ENCODE peak calls at places on chromosomes 13 and 19, in eight cellular contexts. N, L, M, B, V, I, W and R are unnamed samples.
A peak's percentile ranks its signal among the peaks of the same experiment; 100 is the strongest.

GRCh38 chr19:4732680-4733114 is 9.1 kb upstream of the DPP9 start:
- DNase-seq in N (peak; percentile 35), L (peak; percentile 48), M (peak; percentile 89), B (peak; percentile 58), V (peak; percentile 43), I (peak; percentile 91), W (peak; percentile 47), R (peak; percentile 75)

GRCh38 chr13:28494861-28495585 is at the start of gene FLT1:
- DNase-seq in N (no peak), L (peak; percentile 74), M (peak; percentile 80), B (no peak), V (peak; percentile 21), I (peak; percentile 93), W (peak; percentile 32), R (peak; percentile 60)

GRCh38 chr13:92838786-92839185 is 387.8 kb upstream of the GPC6 start:
- DNase-seq in N (no peak), L (no peak), M (no peak), B (no peak), V (peak; percentile 95), I (no peak), W (peak; percentile 98), R (no peak)

GRCh38 chr13:46085737-46086136 is 19.1 kb downstream of the CPB2 start:
- DNase-seq in N (no peak), L (no peak), M (no peak), B (no peak), V (no peak), I (no peak), W (no peak), R (no peak)

GRCh38 chr19:32603961-32604360 is 23.0 kb downstream of the PDCD5 start:
- DNase-seq in N (no peak), L (no peak), M (no peak), B (no peak), V (no peak), I (no peak), W (no peak), R (no peak)

GRCh38 chr13:27336005-27336673 is 65.5 kb downstream of the RASL11A start:
- DNase-seq in N (no peak), L (no peak), M (no peak), B (no peak), V (peak; percentile 12), I (no peak), W (peak; percentile 84), R (no peak)

GRCh38 chr19:5624154-5624663 is 1.3 kb downstream of the SAFB start:
- DNase-seq in N (no peak), L (peak; percentile 59), M (peak; percentile 39), B (no peak), V (no peak), I (peak; percentile 52), W (peak; percentile 43), R (peak; percentile 60)

GRCh38 chr13:73058741-73059459 is at the start of gene KLF5:
- DNase-seq in N (peak; percentile 92), L (peak; percentile 95), M (peak; percentile 98), B (peak; percentile 94), V (peak; percentile 99), I (peak; percentile 97), W (peak; percentile 94), R (peak; percentile 99)

GRCh38 chr19:900302-901111 is 7.2 kb downstream of the RNU6-9 start:
- DNase-seq in N (no peak), L (no peak), M (no peak), B (no peak), V (no peak), I (peak; percentile 77), W (no peak), R (no peak)

GRCh38 chr13:105139380-105140285 is 1395.8 kb downstream of the EFNB2 start:
- DNase-seq in N (peak; percentile 77), L (peak; percentile 29), M (no peak), B (peak; percentile 44), V (no peak), I (peak; percentile 11), W (peak; percentile 6), R (no peak)

GRCh38 chr13:33347866-33348265 is 62.3 kb upstream of the STARD13 start:
- DNase-seq in N (no peak), L (no peak), M (no peak), B (no peak), V (no peak), I (no peak), W (peak; percentile 13), R (no peak)
- H3K27ac ChIP-seq in N (no peak overlapping the region), L (no peak overlapping the region), M (no peak overlapping the region), B (no peak overlapping the region), V (no peak overlapping the region), I (no peak overlapping the region), W (peak overlapping the region; percentile 13), R (no peak overlapping the region)

DNA sequence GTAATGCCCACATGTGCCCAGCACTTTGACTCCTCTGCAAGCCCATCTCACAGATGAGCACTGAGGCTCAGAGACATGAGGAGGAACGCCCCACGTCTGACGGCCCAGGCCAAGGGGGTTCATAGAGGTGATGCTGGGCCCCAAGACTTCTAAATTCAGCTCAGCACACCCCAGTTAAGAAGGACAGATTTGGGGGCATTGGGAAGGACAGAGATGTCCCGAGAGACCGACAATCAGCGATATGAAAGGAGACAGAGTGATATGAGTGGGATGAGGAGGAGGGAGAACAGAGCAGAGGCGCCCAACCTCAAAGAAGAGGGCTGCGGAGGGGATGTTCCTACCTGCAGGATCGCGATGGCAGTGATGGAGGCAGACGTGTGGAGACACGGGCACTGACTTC is at the start of gene CNFN:
- DNase-seq in N (no peak), L (no peak), M (no peak), B (no peak), V (no peak), I (no peak), W (no peak), R (no peak)
- TF ChIP-seq EZH2 in N (no peak), L (no peak), M (no peak), B (no peak), V (no peak), I (no peak), W (no peak), R (no peak)

GRCh38 chr19:14477417-14478112 is 2.4 kb upstream of the PTGER1 start:
- DNase-seq in N (no peak), L (no peak), M (no peak), B (no peak), V (no peak), I (no peak), W (peak; percentile 47), R (no peak)
- H3K27ac ChIP-seq in N (peak overlapping the region; percentile 53), L (no peak overlapping the region), M (no peak overlapping the region), B (no peak overlapping the region), V (no peak overlapping the region), I (no peak overlapping the region), W (no peak overlapping the region), R (peak overlapping the region; percentile 82)

DNA sequence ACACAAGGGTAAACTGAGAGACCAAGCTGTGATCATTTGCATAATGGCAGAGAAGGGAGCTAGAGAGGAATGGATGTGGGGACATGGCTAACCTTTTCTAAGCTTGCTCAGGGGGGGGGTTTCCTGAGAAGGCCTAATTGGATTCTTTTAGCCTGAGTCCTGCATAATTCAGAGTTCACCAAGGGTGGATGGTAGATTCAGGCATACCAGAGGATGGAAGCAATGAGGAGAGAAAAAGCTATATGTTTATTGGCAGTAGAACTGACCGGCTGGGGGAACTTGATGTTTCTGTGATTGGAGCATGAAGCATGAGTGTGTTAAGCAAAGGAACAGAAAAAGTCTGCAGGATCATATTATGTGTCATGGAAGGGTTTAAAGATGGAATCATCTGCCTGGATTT is 65.9 kb upstream of the KLF12 start:
- DNase-seq in N (no peak), L (no peak), M (no peak), B (no peak), V (no peak), I (no peak), W (peak; percentile 66), R (no peak)
- TF ChIP-seq EZH2 in N (no peak), L (no peak), M (no peak), B (no peak), V (no peak), I (no peak), W (no peak), R (no peak)